ENCODE peak calls at places on chromosome 11, in four cellular contexts. One of them, this sample, is unnamed.

GRCh38 chr11:115580927-115581680 is 76.9 kb upstream of the CADM1 start:
- DNase-seq in stimulated activated CD4-positive, alpha-beta T cell treated with anti-CD3 and anti-CD28 coated beads, Interleukin-2, amount 100 ng/mL, for 48 hours: no peak
- DNase-seq in heart left ventricle: peak; percentile 59
- DNase-seq in neural progenitor cell: no peak
- DNase-seq in this sample: no peak

GRCh38 chr11:67252831-67253239 is 13.4 kb upstream of the GRK2 start:
- DNase-seq in stimulated activated CD4-positive, alpha-beta T cell treated with anti-CD3 and anti-CD28 coated beads, Interleukin-2, amount 100 ng/mL, for 48 hours: no peak
- DNase-seq in heart left ventricle: peak; percentile 52
- DNase-seq in neural progenitor cell: peak; percentile 63
- DNase-seq in this sample: no peak

GRCh38 chr11:11946180-11946579 is 62.2 kb downstream of the DKK3 start:
- DNase-seq in stimulated activated CD4-positive, alpha-beta T cell treated with anti-CD3 and anti-CD28 coated beads, Interleukin-2, amount 100 ng/mL, for 48 hours: no peak
- DNase-seq in heart left ventricle: no peak
- DNase-seq in neural progenitor cell: no peak
- DNase-seq in this sample: no peak

GRCh38 chr11:62370743-62371440 is 33.6 kb downstream of the ASRGL1 start:
- DNase-seq in stimulated activated CD4-positive, alpha-beta T cell treated with anti-CD3 and anti-CD28 coated beads, Interleukin-2, amount 100 ng/mL, for 48 hours: no peak
- DNase-seq in heart left ventricle: no peak
- DNase-seq in neural progenitor cell: no peak
- DNase-seq in this sample: no peak

GRCh38 chr11:120331301-120331966 is 4.8 kb upstream of the ARHGEF12 start:
- DNase-seq in stimulated activated CD4-positive, alpha-beta T cell treated with anti-CD3 and anti-CD28 coated beads, Interleukin-2, amount 100 ng/mL, for 48 hours: no peak
- DNase-seq in heart left ventricle: peak; percentile 46
- DNase-seq in neural progenitor cell: no peak
- DNase-seq in this sample: peak; percentile 84

GRCh38 chr11:102081313-102081712 is 28.9 kb upstream of the YAP1 start:
- DNase-seq in stimulated activated CD4-positive, alpha-beta T cell treated with anti-CD3 and anti-CD28 coated beads, Interleukin-2, amount 100 ng/mL, for 48 hours: no peak
- DNase-seq in heart left ventricle: no peak
- DNase-seq in neural progenitor cell: no peak
- DNase-seq in this sample: no peak

GRCh38 chr11:117734596-117734995 is 62.4 kb downstream of the DSCAML1 start:
- DNase-seq in stimulated activated CD4-positive, alpha-beta T cell treated with anti-CD3 and anti-CD28 coated beads, Interleukin-2, amount 100 ng/mL, for 48 hours: no peak
- DNase-seq in heart left ventricle: no peak
- DNase-seq in neural progenitor cell: no peak
- DNase-seq in this sample: no peak

GRCh38 chr11:27700351-27701261 is at the start of gene BDNF:
- DNase-seq in stimulated activated CD4-positive, alpha-beta T cell treated with anti-CD3 and anti-CD28 coated beads, Interleukin-2, amount 100 ng/mL, for 48 hours: no peak
- DNase-seq in heart left ventricle: no peak
- DNase-seq in neural progenitor cell: peak; percentile 72
- DNase-seq in this sample: peak; percentile 50

GRCh38 chr11:117818036-117818858 is 6.3 kb downstream of the FXYD2 start:
- DNase-seq in stimulated activated CD4-positive, alpha-beta T cell treated with anti-CD3 and anti-CD28 coated beads, Interleukin-2, amount 100 ng/mL, for 48 hours: peak; percentile 40
- DNase-seq in heart left ventricle: no peak
- DNase-seq in neural progenitor cell: no peak
- DNase-seq in this sample: peak; percentile 41

GRCh38 chr11:35923452-35923851 is 20.4 kb upstream of the LDLRAD3 start:
- DNase-seq in stimulated activated CD4-positive, alpha-beta T cell treated with anti-CD3 and anti-CD28 coated beads, Interleukin-2, amount 100 ng/mL, for 48 hours: no peak
- DNase-seq in heart left ventricle: no peak
- DNase-seq in neural progenitor cell: no peak
- DNase-seq in this sample: no peak

GRCh38 chr11:47105974-47106373 is 70.7 kb downstream of the ARFGAP2 start:
- DNase-seq in stimulated activated CD4-positive, alpha-beta T cell treated with anti-CD3 and anti-CD28 coated beads, Interleukin-2, amount 100 ng/mL, for 48 hours: no peak
- DNase-seq in heart left ventricle: no peak
- DNase-seq in neural progenitor cell: no peak
- DNase-seq in this sample: no peak

GRCh38 chr11:63212742-63213141 is 30.7 kb downstream of the SLC22A25 start:
- DNase-seq in stimulated activated CD4-positive, alpha-beta T cell treated with anti-CD3 and anti-CD28 coated beads, Interleukin-2, amount 100 ng/mL, for 48 hours: peak; percentile 16
- DNase-seq in heart left ventricle: no peak
- DNase-seq in neural progenitor cell: peak; percentile 51
- DNase-seq in this sample: peak; percentile 26

GRCh38 chr11:27656806-27657483 is 43.3 kb downstream of the BDNF start:
- DNase-seq in stimulated activated CD4-positive, alpha-beta T cell treated with anti-CD3 and anti-CD28 coated beads, Interleukin-2, amount 100 ng/mL, for 48 hours: no peak
- DNase-seq in heart left ventricle: no peak
- DNase-seq in neural progenitor cell: no peak
- DNase-seq in this sample: no peak

GRCh38 chr11:130908770-130909625 is 7.3 kb downstream of the SNX19 start:
- DNase-seq in stimulated activated CD4-positive, alpha-beta T cell treated with anti-CD3 and anti-CD28 coated beads, Interleukin-2, amount 100 ng/mL, for 48 hours: no peak
- DNase-seq in heart left ventricle: no peak
- DNase-seq in neural progenitor cell: no peak
- DNase-seq in this sample: peak; percentile 26

GRCh38 chr11:18706330-18707243 is 8.0 kb downstream of the TMEM86A start:
- DNase-seq in stimulated activated CD4-positive, alpha-beta T cell treated with anti-CD3 and anti-CD28 coated beads, Interleukin-2, amount 100 ng/mL, for 48 hours: peak; percentile 24
- DNase-seq in heart left ventricle: peak; percentile 76
- DNase-seq in neural progenitor cell: no peak
- DNase-seq in this sample: no peak

GRCh38 chr11:3202305-3202704 is 16.3 kb downstream of the MRGPRG start:
- DNase-seq in stimulated activated CD4-positive, alpha-beta T cell treated with anti-CD3 and anti-CD28 coated beads, Interleukin-2, amount 100 ng/mL, for 48 hours: no peak
- DNase-seq in heart left ventricle: peak; percentile 11
- DNase-seq in neural progenitor cell: no peak
- DNase-seq in this sample: no peak

GRCh38 chr11:73196576-73196975 is 21.5 kb upstream of the P2RY2 start:
- DNase-seq in stimulated activated CD4-positive, alpha-beta T cell treated with anti-CD3 and anti-CD28 coated beads, Interleukin-2, amount 100 ng/mL, for 48 hours: no peak
- DNase-seq in heart left ventricle: no peak
- DNase-seq in neural progenitor cell: no peak
- DNase-seq in this sample: no peak

GRCh38 chr11:10743354-10744035 is 7.6 kb upstream of the CTR9 start:
- DNase-seq in stimulated activated CD4-positive, alpha-beta T cell treated with anti-CD3 and anti-CD28 coated beads, Interleukin-2, amount 100 ng/mL, for 48 hours: no peak
- DNase-seq in heart left ventricle: no peak
- DNase-seq in neural progenitor cell: no peak
- DNase-seq in this sample: no peak

GRCh38 chr11:120068114-120068573 is 69.8 kb downstream of the TRIM29 start:
- DNase-seq in stimulated activated CD4-positive, alpha-beta T cell treated with anti-CD3 and anti-CD28 coated beads, Interleukin-2, amount 100 ng/mL, for 48 hours: no peak
- DNase-seq in heart left ventricle: no peak
- DNase-seq in neural progenitor cell: no peak
- DNase-seq in this sample: no peak

GRCh38 chr11:102733232-102733875 is 8.6 kb upstream of the MMP8 start:
- DNase-seq in stimulated activated CD4-positive, alpha-beta T cell treated with anti-CD3 and anti-CD28 coated beads, Interleukin-2, amount 100 ng/mL, for 48 hours: peak; percentile 62
- DNase-seq in heart left ventricle: peak; percentile 47
- DNase-seq in neural progenitor cell: peak; percentile 83
- DNase-seq in this sample: peak; percentile 74

GRCh38 chr11:42161886-42162285 is 702.4 kb upstream of the LRRC4C start:
- DNase-seq in stimulated activated CD4-positive, alpha-beta T cell treated with anti-CD3 and anti-CD28 coated beads, Interleukin-2, amount 100 ng/mL, for 48 hours: no peak
- DNase-seq in heart left ventricle: no peak
- DNase-seq in neural progenitor cell: no peak
- DNase-seq in this sample: no peak

GRCh38 chr11:114348200-114349191 is 51.8 kb downstream of the C11orf71 start:
- DNase-seq in stimulated activated CD4-positive, alpha-beta T cell treated with anti-CD3 and anti-CD28 coated beads, Interleukin-2, amount 100 ng/mL, for 48 hours: peak; percentile 21
- DNase-seq in heart left ventricle: no peak
- DNase-seq in neural progenitor cell: peak; percentile 64
- DNase-seq in this sample: peak; percentile 8

GRCh38 chr11:48172818-48173609 is 43.6 kb upstream of the OR4B1 start:
- DNase-seq in stimulated activated CD4-positive, alpha-beta T cell treated with anti-CD3 and anti-CD28 coated beads, Interleukin-2, amount 100 ng/mL, for 48 hours: peak; percentile 64
- DNase-seq in heart left ventricle: peak; percentile 59
- DNase-seq in neural progenitor cell: peak; percentile 76
- DNase-seq in this sample: peak; percentile 72